ENCODE peak calls at places on chromosomes 13 and 19, in nine cellular contexts. E, S, W, Y, F, J, X, D and A are unnamed samples.

GRCh38 chr13:98930014-98930625 is 47.7 kb downstream of the DOCK9 start:
- DNase-seq in E (no peak), S (no peak), W (no peak), Y (no peak), F (no peak), J (no peak), X (no peak), D (no peak), A (no peak)

GRCh38 chr19:17926044-17926443 is 6.8 kb upstream of the CCDC124 start:
- DNase-seq in E (no peak), S (no peak), W (no peak), Y (no peak), F (no peak), J (no peak), X (no peak), D (no peak), A (no peak)

GRCh38 chr19:15114153-15114540 is 6.9 kb downstream of the SYDE1 start:
- DNase-seq in E (no peak), S (no peak), W (peak), Y (no peak), F (no peak), J (no peak), X (no peak), D (no peak), A (no peak)

GRCh38 chr19:27971071-27971470 is 1241.9 kb downstream of the UQCRFS1 start:
- DNase-seq in E (no peak), S (no peak), W (no peak), Y (peak), F (no peak), J (no peak), X (no peak), D (no peak), A (no peak)

GRCh38 chr19:30223866-30224688 is 148.1 kb upstream of the ZNF536 start:
- DNase-seq in E (no peak), S (no peak), W (no peak), Y (no peak), F (no peak), J (no peak), X (no peak), D (no peak), A (no peak)

GRCh38 chr19:35437152-35437951 is 10.7 kb upstream of the FFAR2 start:
- DNase-seq in E (no peak), S (no peak), W (no peak), Y (no peak), F (no peak), J (no peak), X (peak), D (no peak), A (no peak)

GRCh38 chr13:42101821-42102580 is 53.6 kb downstream of the DGKH start:
- DNase-seq in E (no peak), S (no peak), W (no peak), Y (no peak), F (no peak), J (no peak), X (no peak), D (no peak), A (no peak)

GRCh38 chr19:30649149-30649548 is 277.0 kb downstream of the ZNF536 start:
- DNase-seq in E (no peak), S (no peak), W (no peak), Y (no peak), F (no peak), J (no peak), X (no peak), D (no peak), A (no peak)

GRCh38 chr19:7098096-7098495 is 28.6 kb downstream of the ZNF557 start:
- DNase-seq in E (no peak), S (no peak), W (no peak), Y (no peak), F (no peak), J (no peak), X (no peak), D (no peak), A (no peak)

GRCh38 chr13:94073006-94073744 is 406.3 kb downstream of the DCT start:
- DNase-seq in E (no peak), S (no peak), W (no peak), Y (no peak), F (no peak), J (no peak), X (no peak), D (no peak), A (no peak)

GRCh38 chr19:19552811-19553210 is 14.7 kb downstream of the CILP2 start:
- DNase-seq in E (peak), S (no peak), W (no peak), Y (peak), F (no peak), J (no peak), X (peak), D (no peak), A (peak)

GRCh38 chr13:102035969-102036368 is 365.9 kb downstream of the FGF14 start:
- DNase-seq in E (no peak), S (no peak), W (no peak), Y (no peak), F (no peak), J (no peak), X (no peak), D (no peak), A (no peak)